ENCODE peak calls at places on chromosomes 6 and 20, in nine cellular contexts. One of them, this sample, is unnamed.
A peak's percentile ranks its signal among the peaks of the same experiment; 100 is the strongest.

GRCh38 chr20:17530716-17531536 is at the start of gene BFSP1:
- DNase-seq in GM12878: no peak
- DNase-seq in HepG2: peak; percentile 55
- DNase-seq in transverse colon: peak; percentile 56
- DNase-seq in HCT116: no peak
- DNase-seq in stomach: peak; percentile 68
- DNase-seq in endothelial cell of umbilical vein: peak; percentile 72
- DNase-seq in suprapubic skin: no peak
- DNase-seq in H1: peak; percentile 82
- DNase-seq in this sample: peak; percentile 22

GRCh38 chr6:1407499-1407990 is 18.2 kb downstream of the FOXF2 start:
- DNase-seq in HepG2: no peak
- DNase-seq in H1: no peak
- DNase-seq in stomach: peak; percentile 24
- DNase-seq in GM12878: no peak
- DNase-seq in transverse colon: no peak
- DNase-seq in HCT116: no peak
- DNase-seq in endothelial cell of umbilical vein: no peak
- DNase-seq in suprapubic skin: peak; percentile 58
- DNase-seq in this sample: no peak

GRCh38 chr20:44948107-44948506 is 12.1 kb downstream of the TOMM34 start:
- DNase-seq in H1: no peak
- DNase-seq in HepG2: no peak
- DNase-seq in HCT116: no peak
- DNase-seq in GM12878: no peak
- DNase-seq in endothelial cell of umbilical vein: no peak
- DNase-seq in suprapubic skin: no peak
- DNase-seq in stomach: no peak
- DNase-seq in transverse colon: no peak
- DNase-seq in this sample: no peak

GRCh38 chr6:148470606-148471299 is 128.1 kb downstream of the SASH1 start:
- DNase-seq in stomach: no peak
- DNase-seq in HepG2: no peak
- DNase-seq in suprapubic skin: no peak
- DNase-seq in transverse colon: no peak
- DNase-seq in GM12878: no peak
- DNase-seq in HCT116: no peak
- DNase-seq in endothelial cell of umbilical vein: no peak
- DNase-seq in H1: peak; percentile 43
- DNase-seq in this sample: no peak

GRCh38 chr20:49729780-49730179 is 16.1 kb upstream of the B4GALT5 start:
- DNase-seq in endothelial cell of umbilical vein: no peak
- DNase-seq in HCT116: no peak
- DNase-seq in transverse colon: no peak
- DNase-seq in stomach: no peak
- DNase-seq in suprapubic skin: no peak
- DNase-seq in HepG2: no peak
- DNase-seq in GM12878: no peak
- DNase-seq in H1: no peak
- DNase-seq in this sample: no peak

GRCh38 chr20:36792422-36792821 is 18.9 kb upstream of the DSN1 start:
- DNase-seq in stomach: peak; percentile 53
- DNase-seq in HepG2: peak; percentile 80
- DNase-seq in H1: no peak
- DNase-seq in GM12878: no peak
- DNase-seq in endothelial cell of umbilical vein: peak; percentile 68
- DNase-seq in suprapubic skin: no peak
- DNase-seq in HCT116: peak; percentile 57
- DNase-seq in transverse colon: no peak
- DNase-seq in this sample: peak; percentile 31

GRCh38 chr20:57662313-57663240 is 42.4 kb upstream of the ZBP1 start:
- DNase-seq in endothelial cell of umbilical vein: no peak
- DNase-seq in suprapubic skin: peak; percentile 72
- DNase-seq in HCT116: no peak
- DNase-seq in HepG2: no peak
- DNase-seq in GM12878: no peak
- DNase-seq in transverse colon: peak; percentile 5
- DNase-seq in stomach: peak; percentile 22
- DNase-seq in H1: peak; percentile 45
- DNase-seq in this sample: no peak

GRCh38 chr6:129617986-129618385 is 92.0 kb downstream of the ARHGAP18 start:
- DNase-seq in endothelial cell of umbilical vein: no peak
- DNase-seq in H1: no peak
- DNase-seq in transverse colon: no peak
- DNase-seq in GM12878: no peak
- DNase-seq in stomach: no peak
- DNase-seq in HCT116: no peak
- DNase-seq in HepG2: no peak
- DNase-seq in suprapubic skin: no peak
- DNase-seq in this sample: no peak

GRCh38 chr20:52962183-52962582 is 10.0 kb upstream of the TSHZ2 start:
- DNase-seq in HepG2: no peak
- DNase-seq in suprapubic skin: no peak
- DNase-seq in GM12878: no peak
- DNase-seq in transverse colon: no peak
- DNase-seq in endothelial cell of umbilical vein: no peak
- DNase-seq in H1: no peak
- DNase-seq in HCT116: no peak
- DNase-seq in stomach: no peak
- DNase-seq in this sample: no peak

GRCh38 chr20:52954849-52955248 is 17.3 kb upstream of the TSHZ2 start:
- DNase-seq in suprapubic skin: no peak
- DNase-seq in transverse colon: no peak
- DNase-seq in stomach: no peak
- DNase-seq in HCT116: no peak
- DNase-seq in HepG2: no peak
- DNase-seq in H1: no peak
- DNase-seq in endothelial cell of umbilical vein: no peak
- DNase-seq in GM12878: no peak
- DNase-seq in this sample: no peak

GRCh38 chr20:52958206-52958605 is 14.0 kb upstream of the TSHZ2 start:
- DNase-seq in stomach: no peak
- DNase-seq in H1: no peak
- DNase-seq in GM12878: no peak
- DNase-seq in transverse colon: no peak
- DNase-seq in HCT116: no peak
- DNase-seq in endothelial cell of umbilical vein: no peak
- DNase-seq in suprapubic skin: no peak
- DNase-seq in HepG2: no peak
- DNase-seq in this sample: no peak

DNA sequence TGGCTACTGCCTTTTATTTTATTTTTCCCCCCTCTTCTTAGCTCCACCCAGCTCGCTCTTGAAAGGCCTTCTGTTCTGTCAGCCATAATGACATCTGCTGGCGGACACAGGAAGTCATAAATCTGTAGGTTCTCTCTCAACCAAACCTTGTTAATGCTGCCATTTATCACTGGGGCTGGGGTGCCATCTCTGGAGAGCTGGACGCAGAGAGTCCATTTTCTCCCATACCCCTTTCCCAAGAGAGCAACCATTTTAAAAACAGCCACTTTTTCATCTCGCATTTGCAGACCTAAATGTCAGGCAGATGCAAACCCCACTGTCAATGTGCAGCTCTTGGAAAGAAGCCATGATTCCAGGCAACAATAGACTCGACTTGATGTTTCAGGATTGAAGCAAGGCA is 13.0 kb upstream of the TSHZ2 start:
- DNase-seq in HCT116: no peak
- DNase-seq in H1: no peak
- DNase-seq in suprapubic skin: no peak
- DNase-seq in endothelial cell of umbilical vein: no peak
- DNase-seq in GM12878: no peak
- DNase-seq in transverse colon: no peak
- DNase-seq in HepG2: peak; percentile 42
- DNase-seq in stomach: no peak
- DNase-seq in this sample: peak; percentile 13
- H3K4me3 ChIP-seq in HCT116: no peak overlapping the region
- H3K4me3 ChIP-seq in H1: no peak overlapping the region
- H3K4me3 ChIP-seq in suprapubic skin: no peak overlapping the region
- H3K4me3 ChIP-seq in endothelial cell of umbilical vein: no peak overlapping the region
- H3K4me3 ChIP-seq in GM12878: no peak overlapping the region
- H3K4me3 ChIP-seq in transverse colon: no peak overlapping the region
- H3K4me3 ChIP-seq in HepG2: no peak overlapping the region
- H3K4me3 ChIP-seq in stomach: no peak overlapping the region
- H3K4me3 ChIP-seq in this sample: no peak overlapping the region

GRCh38 chr6:125791151-125791819 is 525 bp downstream of the NCOA7 start:
- DNase-seq in suprapubic skin: no peak
- DNase-seq in H1: no peak
- DNase-seq in stomach: peak; percentile 48
- DNase-seq in HCT116: no peak
- DNase-seq in endothelial cell of umbilical vein: peak; percentile 86
- DNase-seq in transverse colon: peak; percentile 46
- DNase-seq in HepG2: peak; percentile 57
- DNase-seq in GM12878: no peak
- DNase-seq in this sample: peak; percentile 34

GRCh38 chr6:125790403-125791150 is at the start of gene NCOA7:
- DNase-seq in HepG2: peak; percentile 65
- DNase-seq in GM12878: no peak
- DNase-seq in endothelial cell of umbilical vein: peak; percentile 84
- DNase-seq in stomach: peak; percentile 75
- DNase-seq in HCT116: no peak
- DNase-seq in H1: peak; percentile 84
- DNase-seq in transverse colon: peak; percentile 82
- DNase-seq in suprapubic skin: peak; percentile 93
- DNase-seq in this sample: peak; percentile 74

GRCh38 chr6:125787791-125788190 is 3.0 kb upstream of the NCOA7 start:
- DNase-seq in stomach: peak; percentile 37
- DNase-seq in GM12878: no peak
- DNase-seq in HCT116: no peak
- DNase-seq in endothelial cell of umbilical vein: peak; percentile 69
- DNase-seq in H1: no peak
- DNase-seq in transverse colon: no peak
- DNase-seq in suprapubic skin: no peak
- DNase-seq in HepG2: no peak
- DNase-seq in this sample: no peak

GRCh38 chr6:125789167-125789566 is 1.6 kb upstream of the NCOA7 start:
- DNase-seq in GM12878: no peak
- DNase-seq in endothelial cell of umbilical vein: no peak
- DNase-seq in stomach: no peak
- DNase-seq in HepG2: no peak
- DNase-seq in HCT116: no peak
- DNase-seq in H1: no peak
- DNase-seq in suprapubic skin: no peak
- DNase-seq in transverse colon: no peak
- DNase-seq in this sample: no peak

DNA sequence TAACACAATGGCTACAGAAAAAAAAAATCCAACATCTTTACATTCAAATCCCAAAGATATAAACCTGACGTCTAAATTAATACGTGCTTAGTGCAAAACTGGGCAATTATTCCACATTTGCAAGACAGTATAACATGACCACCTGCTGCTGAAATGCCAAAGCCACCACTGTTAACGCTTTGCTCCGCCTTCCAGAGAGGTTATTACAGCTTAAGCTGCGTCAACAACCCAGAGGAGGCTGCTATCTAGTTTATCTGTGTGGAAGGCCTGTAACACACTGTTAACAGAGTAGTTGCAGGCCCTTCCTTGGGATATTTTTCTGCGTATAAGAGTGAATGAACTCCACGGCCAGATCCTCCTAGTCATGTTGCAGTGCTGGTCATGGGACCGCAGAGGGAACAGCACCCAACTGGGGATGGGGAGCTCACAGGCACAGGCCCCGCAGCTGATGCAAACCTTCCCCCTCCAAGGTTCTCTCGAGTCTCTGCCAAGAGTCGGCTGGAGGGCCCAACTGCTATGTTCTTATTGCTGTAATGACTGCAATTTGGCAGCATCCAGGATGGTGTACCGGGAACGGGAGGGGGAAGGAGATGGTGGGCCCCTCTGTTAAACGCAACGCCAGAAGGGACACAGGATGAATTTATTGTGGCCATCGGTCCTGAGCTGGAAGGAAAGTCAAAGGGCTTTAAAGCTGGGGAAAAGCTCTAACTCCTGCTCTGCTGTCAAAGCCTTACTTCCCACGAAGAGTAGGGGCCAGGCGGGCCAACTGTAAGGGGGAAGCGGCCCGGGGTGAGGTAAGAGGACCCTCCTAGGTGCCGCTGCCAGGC is 971 bp upstream of the NCOA7 start:
- DNase-seq in suprapubic skin: no peak
- DNase-seq in stomach: peak; percentile 41
- DNase-seq in GM12878: no peak
- DNase-seq in endothelial cell of umbilical vein: peak; percentile 72
- DNase-seq in HCT116: no peak
- DNase-seq in transverse colon: peak; percentile 58
- DNase-seq in H1: peak; percentile 79
- DNase-seq in HepG2: peak; percentile 54
- DNase-seq in this sample: peak; percentile 17
- TF ChIP-seq POLR2AphosphoS5 in suprapubic skin: no peak
- TF ChIP-seq POLR2AphosphoS5 in stomach: no peak
- TF ChIP-seq POLR2AphosphoS5 in GM12878: peak; percentile 28
- TF ChIP-seq POLR2AphosphoS5 in endothelial cell of umbilical vein: no peak
- TF ChIP-seq POLR2AphosphoS5 in HCT116: no peak
- TF ChIP-seq POLR2AphosphoS5 in transverse colon: peak; percentile 12
- TF ChIP-seq POLR2AphosphoS5 in H1: peak; percentile 32
- TF ChIP-seq POLR2AphosphoS5 in HepG2: peak; percentile 61
- TF ChIP-seq POLR2AphosphoS5 in this sample: no peak

GRCh38 chr20:38449046-38449445 is 13.9 kb upstream of the SNHG17 start:
- DNase-seq in endothelial cell of umbilical vein: no peak
- DNase-seq in GM12878: no peak
- DNase-seq in suprapubic skin: no peak
- DNase-seq in stomach: no peak
- DNase-seq in transverse colon: no peak
- DNase-seq in HCT116: no peak
- DNase-seq in H1: no peak
- DNase-seq in HepG2: no peak
- DNase-seq in this sample: no peak

GRCh38 chr20:38454556-38455473 is 17.8 kb upstream of the RALGAPB start:
- DNase-seq in suprapubic skin: no peak
- DNase-seq in stomach: no peak
- DNase-seq in transverse colon: no peak
- DNase-seq in H1: no peak
- DNase-seq in HepG2: no peak
- DNase-seq in GM12878: no peak
- DNase-seq in endothelial cell of umbilical vein: no peak
- DNase-seq in HCT116: no peak
- DNase-seq in this sample: no peak

GRCh38 chr20:38453941-38454340 is 18.7 kb upstream of the RALGAPB start:
- DNase-seq in endothelial cell of umbilical vein: no peak
- DNase-seq in HepG2: no peak
- DNase-seq in GM12878: peak; percentile 57
- DNase-seq in transverse colon: no peak
- DNase-seq in stomach: no peak
- DNase-seq in HCT116: no peak
- DNase-seq in H1: no peak
- DNase-seq in suprapubic skin: no peak
- DNase-seq in this sample: no peak

GRCh38 chr20:38450412-38450975 is 15.4 kb upstream of the SNHG17 start:
- DNase-seq in GM12878: no peak
- DNase-seq in suprapubic skin: no peak
- DNase-seq in transverse colon: no peak
- DNase-seq in H1: no peak
- DNase-seq in HCT116: no peak
- DNase-seq in stomach: no peak
- DNase-seq in HepG2: no peak
- DNase-seq in endothelial cell of umbilical vein: peak; percentile 84
- DNase-seq in this sample: no peak

DNA sequence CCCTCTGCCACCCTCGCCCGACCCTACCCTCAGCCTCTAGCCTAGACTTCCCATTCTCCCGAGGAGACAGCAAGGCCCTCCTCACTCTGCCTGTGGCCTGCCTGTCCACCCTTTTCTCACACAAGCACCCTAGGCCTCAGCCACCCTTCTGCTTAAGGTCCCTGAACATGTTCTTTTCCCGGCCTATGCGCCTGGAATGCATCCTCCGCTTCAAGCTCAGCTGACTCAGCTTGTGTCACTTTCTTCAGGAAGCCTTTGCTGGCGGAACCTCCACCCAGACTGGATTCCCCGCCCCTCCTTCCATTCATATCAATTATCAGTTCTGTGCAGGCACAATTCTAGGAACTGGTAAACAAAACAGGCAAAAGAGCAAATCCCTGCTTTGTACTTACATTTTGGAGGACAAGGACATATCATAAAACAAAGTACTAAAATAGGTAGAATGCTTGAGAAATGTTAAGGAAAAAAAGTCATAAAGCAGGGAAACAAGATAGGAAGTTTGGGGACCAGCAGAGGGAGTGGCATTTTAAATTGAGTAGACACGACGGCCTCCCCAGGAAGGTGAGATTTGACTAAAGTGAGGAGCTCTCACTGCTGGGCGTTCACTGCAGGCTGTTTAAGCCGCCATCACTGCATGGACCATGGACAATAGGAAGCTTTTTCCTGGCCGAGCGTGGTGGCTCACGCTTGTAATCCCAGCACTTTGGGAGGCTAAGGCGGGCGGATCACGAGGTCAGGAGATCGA is 17.9 kb upstream of the SNHG17 start:
- DNase-seq in H1: no peak
- DNase-seq in GM12878: no peak
- DNase-seq in suprapubic skin: no peak
- DNase-seq in stomach: no peak
- DNase-seq in HepG2: no peak
- DNase-seq in transverse colon: no peak
- DNase-seq in HCT116: no peak
- DNase-seq in endothelial cell of umbilical vein: peak; percentile 77
- DNase-seq in this sample: no peak
- TF ChIP-seq POLR2A in H1: no peak
- TF ChIP-seq POLR2A in GM12878: no peak
- TF ChIP-seq POLR2A in suprapubic skin: no peak
- TF ChIP-seq POLR2A in stomach: no peak
- TF ChIP-seq POLR2A in HepG2: no peak
- TF ChIP-seq POLR2A in transverse colon: no peak
- TF ChIP-seq POLR2A in HCT116: no peak
- TF ChIP-seq POLR2A in endothelial cell of umbilical vein: peak; percentile 57
- TF ChIP-seq POLR2A in this sample: no peak

DNA sequence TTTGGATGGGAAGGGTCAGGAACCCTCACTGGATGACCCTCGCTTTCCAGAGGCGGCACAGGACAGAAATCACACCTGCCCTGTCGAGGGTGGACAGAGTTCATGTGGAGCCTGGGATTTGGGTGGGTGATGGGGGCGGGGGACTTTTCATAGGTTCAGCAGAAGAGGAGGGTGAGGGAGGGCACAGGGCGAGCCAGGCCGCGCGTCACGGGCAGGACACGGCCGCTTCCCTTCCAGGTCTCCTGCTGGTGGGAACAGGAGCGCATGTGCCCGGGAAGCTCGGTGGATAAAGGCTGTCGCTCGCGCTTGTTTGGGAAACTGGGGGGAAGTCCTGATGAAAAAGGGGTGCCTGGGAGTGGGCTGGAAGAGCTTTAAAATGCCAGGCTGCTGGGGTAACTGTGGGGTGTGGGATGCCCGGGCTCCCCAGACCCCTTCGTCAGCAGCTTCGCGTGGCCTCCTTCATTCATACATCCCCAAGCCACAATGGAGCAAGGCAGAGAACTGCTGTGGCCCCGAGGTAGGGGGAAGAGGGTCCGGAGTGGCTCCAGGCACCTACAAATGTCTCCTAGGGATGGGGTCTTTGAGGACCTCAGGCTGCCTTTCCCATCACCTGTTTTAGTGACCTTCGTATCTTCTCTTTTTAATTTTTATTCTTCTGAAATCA is 102.2 kb downstream of the DACT2 start:
- DNase-seq in H1: no peak
- DNase-seq in suprapubic skin: no peak
- DNase-seq in GM12878: no peak
- DNase-seq in endothelial cell of umbilical vein: no peak
- DNase-seq in stomach: no peak
- DNase-seq in transverse colon: no peak
- DNase-seq in HepG2: no peak
- DNase-seq in HCT116: no peak
- DNase-seq in this sample: no peak
- H3K4me3 ChIP-seq in H1: no peak overlapping the region
- H3K4me3 ChIP-seq in suprapubic skin: no peak overlapping the region
- H3K4me3 ChIP-seq in GM12878: no peak overlapping the region
- H3K4me3 ChIP-seq in endothelial cell of umbilical vein: no peak overlapping the region
- H3K4me3 ChIP-seq in stomach: no peak overlapping the region
- H3K4me3 ChIP-seq in transverse colon: no peak overlapping the region
- H3K4me3 ChIP-seq in HepG2: no peak overlapping the region
- H3K4me3 ChIP-seq in HCT116: no peak overlapping the region
- H3K4me3 ChIP-seq in this sample: no peak overlapping the region